ENCODE peak calls at places on chromosomes 16 and 17, in eight cellular contexts. T is HCT116, Q is A549, V is K562, Z is GM12878, R is SK-N-SH, H is GM23338, W is HepG2. F is an unnamed sample. For H3K4me1, the result is how much of the 10 kb centered on the place peaks cover.

GRCh38 chr16:1197237-1197866 is 27.7 kb downstream of the TPSG1 start:
- DNase-seq in W (peak), H (no peak), R (no peak), Z (no peak), V (no peak), T (no peak), Q (no peak), F (no peak)

GRCh38 chr17:67549787-67550186 is 167.9 kb upstream of the NOL11 start:
- DNase-seq in H (no peak), Z (no peak), T (no peak), Q (no peak), V (no peak), R (no peak), W (no peak), F (no peak)

GRCh38 chr17:57747221-57748017 is 2.3 kb upstream of the CCDC182 start:
- DNase-seq in Q (peak), R (peak), T (peak), V (peak), H (peak), Z (no peak), W (peak), F (peak)

GRCh38 chr17:42378597-42379594 is 9.3 kb downstream of the STAT3 start:
- DNase-seq in R (no peak), Z (peak), T (no peak), W (no peak), V (no peak), Q (no peak), H (peak), F (no peak)

GRCh38 chr17:67629963-67630320 is 87.8 kb upstream of the NOL11 start:
- DNase-seq in T (peak), W (peak), H (peak), Z (no peak), R (peak), Q (peak), V (no peak), F (no peak)

GRCh38 chr17:58677204-58677880 is 14.5 kb downstream of the TEX14 start:
- DNase-seq in R (no peak), Z (no peak), V (no peak), W (no peak), H (no peak), T (no peak), Q (peak), F (no peak)

GRCh38 chr16:19542138-19542821 is 13.2 kb upstream of the VPS35L start:
- DNase-seq in V (no peak), T (no peak), R (no peak), Q (no peak), Z (no peak), W (peak), H (no peak), F (no peak)

GRCh38 chr16:81313731-81314602 is 795 bp upstream of the GAN start:
- DNase-seq in Q (no peak), W (peak), H (peak), T (no peak), Z (no peak), R (peak), V (peak), F (no peak)

GRCh38 chr16:86497551-86498021 is 12.7 kb upstream of the FOXF1 start:
- DNase-seq in V (no peak), W (no peak), Q (no peak), T (no peak), H (peak), Z (no peak), R (no peak), F (no peak)

GRCh38 chr17:9313346-9313745 is 262.3 kb downstream of the STX8 start:
- DNase-seq in Z (no peak), H (no peak), R (no peak), V (no peak), W (no peak), Q (no peak), T (no peak), F (no peak)

GRCh38 chr16:24834459-24835335 is 11.1 kb upstream of the SLC5A11 start:
- DNase-seq in H (peak), Q (peak), R (peak), V (peak), Z (no peak), W (peak), T (peak), F (no peak)

GRCh38 chr16:78563905-78564304 is 464.5 kb downstream of the WWOX start:
- DNase-seq in T (no peak), H (no peak), Z (no peak), R (no peak), V (no peak), Q (no peak), W (no peak), F (no peak)

GRCh38 chr17:77096570-77097214 is 44.1 kb upstream of the SEC14L1 start:
- DNase-seq in W (peak), V (no peak), H (peak), R (peak), T (peak), Z (no peak), Q (peak), F (peak)

GRCh38 chr17:80679816-80680215 is 135.2 kb downstream of the RPTOR start:
- DNase-seq in T (no peak), V (no peak), R (no peak), W (no peak), Q (no peak), Z (no peak), H (no peak), F (no peak)

GRCh38 chr16:12063004-12063395 is 86.5 kb downstream of the SNX29 start:
- DNase-seq in Q (no peak), H (no peak), Z (no peak), T (no peak), R (no peak), W (no peak), V (no peak), F (no peak)

GRCh38 chr17:9843152-9844010 is 17.7 kb downstream of the GLP2R start:
- DNase-seq in H (no peak), T (no peak), Q (peak), V (no peak), W (no peak), R (no peak), Z (no peak), F (no peak)

GRCh38 chr16:3058173-3059030 is 7.0 kb upstream of the IL32 start:
- DNase-seq in V (no peak), Z (no peak), H (peak), W (peak), Q (peak), T (peak), R (peak), F (no peak)

GRCh38 chr16:68490829-68491575 is 42.7 kb upstream of the SMPD3 start:
- DNase-seq in T (peak), W (no peak), R (no peak), Q (peak), V (no peak), H (peak), Z (no peak), F (peak)

GRCh38 chr17:38824899-38825761 is at the start of gene CWC25:
- DNase-seq in V (peak), R (peak), H (peak), W (peak), T (peak), Z (peak), Q (peak), F (peak)

GRCh38 chr17:59421722-59422121 is 90.3 kb downstream of the YPEL2 start:
- DNase-seq in W (peak), R (no peak), Z (no peak), T (no peak), Q (no peak), V (no peak), H (no peak), F (no peak)

GRCh38 chr17:79815836-79816371 is 19.0 kb upstream of the CBX8 start:
- DNase-seq in Z (no peak), W (no peak), V (no peak), Q (no peak), R (no peak), T (no peak), H (no peak), F (no peak)

GRCh38 chr17:50976951-50977472 is 110.9 kb upstream of the TOB1 start:
- DNase-seq in W (no peak), H (no peak), Q (no peak), T (no peak), V (no peak), R (no peak), Z (no peak), F (no peak)

GRCh38 chr17:73068322-73069153 is 23.9 kb downstream of the SLC39A11 start:
- DNase-seq in T (no peak), W (peak), Z (no peak), Q (peak), H (no peak), V (no peak), R (peak), F (no peak)

GRCh38 chr17:43446773-43447172 is 37.0 kb upstream of the DHX8 start:
- DNase-seq in Z (no peak), T (no peak), V (no peak), Q (no peak), H (no peak), W (no peak), R (no peak), F (no peak)

GRCh38 chr17:57832711-57833596 is 16.9 kb downstream of the MRPS23 start:
- DNase-seq in V (peak), H (peak), T (peak), R (peak), Q (peak), Z (no peak), W (peak), F (no peak)

GRCh38 chr17:69712801-69713311 is 298.4 kb downstream of the MAP2K6 start:
- DNase-seq in Q (peak), W (no peak), T (no peak), H (no peak), V (no peak), R (no peak), Z (no peak), F (no peak)

GRCh38 chr17:77376795-77377751 is 236.3 kb downstream of the SEC14L1 start:
- DNase-seq in Q (no peak), H (no peak), Z (no peak), V (no peak), W (peak), R (peak), T (no peak), F (no peak)

GRCh38 chr17:2138768-2139167 is 83.9 kb downstream of the HIC1 start:
- DNase-seq in R (peak), Z (peak), W (peak), T (no peak), V (peak), H (no peak), Q (no peak), F (no peak)
- TF ChIP-seq REST in R (no peak), Z (no peak), W (no peak), T (no peak), V (no peak), H (no peak), Q (no peak), F (no peak)

DNA sequence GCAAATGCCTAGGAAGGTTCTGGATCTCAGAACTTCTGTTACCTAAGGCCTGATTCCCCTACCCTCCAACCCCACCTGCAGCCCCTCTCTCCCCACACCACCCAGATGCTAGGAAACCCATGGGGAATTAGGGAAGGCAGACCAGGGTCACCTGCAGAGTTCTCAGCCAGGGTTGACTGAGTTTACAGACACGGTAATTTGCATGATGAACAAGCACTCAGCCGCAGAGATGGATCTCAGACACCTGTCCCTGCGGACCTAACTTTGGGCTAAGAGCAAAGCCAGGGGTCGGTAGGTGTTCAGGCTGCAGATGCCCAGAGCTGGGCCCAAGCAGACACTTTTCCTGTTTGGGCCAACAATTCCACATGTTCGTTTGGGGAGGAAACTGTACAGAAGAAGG is 2.9 kb downstream of the ABI3 start:
- DNase-seq in Q (no peak), T (no peak), W (no peak), Z (no peak), H (no peak), V (no peak), R (peak), F (no peak)
- H3K4me3 ChIP-seq in Q (no peak), T (no peak), W (no peak), Z (peak), H (no peak), V (no peak), R (no peak), F (no peak)

GRCh38 chr17:7237761-7238417 is 1.4 kb downstream of the PHF23 start:
- DNase-seq in H (peak), W (peak), T (no peak), R (peak), Z (no peak), Q (peak), V (peak), F (no peak)

GRCh38 chr17:7234100-7235012 is at the start of gene DVL2:
- DNase-seq in Q (peak), V (peak), W (peak), R (peak), Z (peak), T (peak), H (peak), F (no peak)

GRCh38 chr17:7236808-7237207 is 2.4 kb downstream of the PHF23 start:
- DNase-seq in Z (no peak), W (no peak), V (no peak), T (no peak), R (no peak), Q (no peak), H (no peak), F (no peak)

GRCh38 chr17:7237266-7237760 is 1.9 kb downstream of the PHF23 start:
- DNase-seq in V (no peak), Z (no peak), T (no peak), W (no peak), Q (no peak), R (no peak), H (no peak), F (no peak)

DNA sequence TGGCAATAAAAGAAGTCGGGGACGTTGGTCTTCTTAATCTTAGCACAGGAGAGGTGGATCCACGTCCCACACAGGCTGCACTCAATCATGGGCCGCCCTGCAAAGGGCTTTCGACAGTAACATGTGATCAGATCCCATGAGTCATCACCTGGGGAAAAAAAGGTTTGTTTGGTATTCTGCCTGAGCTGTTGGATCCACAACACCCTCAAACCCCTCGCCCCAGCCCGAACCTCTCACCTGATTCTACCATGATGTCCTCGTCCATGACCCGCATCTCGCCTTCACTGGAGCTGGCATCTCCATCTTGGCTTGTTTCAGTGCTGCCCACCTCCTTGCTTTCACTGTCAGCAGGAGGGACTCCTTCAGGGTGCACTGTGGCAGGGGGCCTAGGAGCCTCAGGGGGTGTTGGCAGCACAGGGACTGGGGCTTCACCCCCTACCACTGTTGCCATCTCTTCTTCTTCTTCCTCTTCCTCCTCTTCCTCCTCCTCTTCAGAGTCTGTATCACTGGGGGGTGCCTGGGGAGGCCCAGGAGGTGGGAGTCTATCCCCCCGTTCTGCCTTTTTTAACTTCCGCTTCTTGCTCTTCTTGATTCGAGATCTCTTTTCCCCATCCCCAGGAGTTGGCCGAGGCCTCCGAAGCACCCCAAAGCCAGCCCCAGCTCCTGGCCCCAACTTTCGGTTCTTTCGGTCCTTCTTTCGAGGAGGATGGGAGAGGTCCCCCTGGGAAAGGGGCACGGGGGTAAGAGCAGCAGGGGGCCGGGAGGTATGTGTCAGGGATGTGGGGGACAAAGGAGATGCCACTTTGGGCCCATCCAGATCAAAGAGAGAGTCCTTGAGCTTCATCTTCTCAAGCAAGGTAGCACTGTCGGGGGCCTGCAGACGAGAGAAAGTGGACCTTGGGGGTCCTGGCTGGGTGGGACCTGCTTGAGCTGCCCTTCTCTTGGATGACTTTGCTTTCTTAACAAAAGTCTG is 1.7 kb upstream of the DVL2 start:
- DNase-seq in Z (no peak), V (peak), Q (no peak), H (no peak), R (no peak), W (no peak), T (no peak), F (no peak)
- H3K4me1 ChIP-seq in Z (under half), V (under half), Q (half or more), H (under half), R (under half), W (half or more), T (half or more), F (under half)

GRCh38 chr17:37278247-37278894 is 97.4 kb upstream of the C17orf78 start:
- DNase-seq in H (no peak), V (no peak), Q (no peak), W (no peak), Z (no peak), R (no peak), T (no peak), F (no peak)

GRCh38 chr17:37276475-37276874 is 99.3 kb upstream of the C17orf78 start:
- DNase-seq in R (no peak), T (no peak), H (no peak), V (no peak), Q (peak), W (no peak), Z (no peak), F (no peak)

GRCh38 chr17:37274432-37274831 is 101.4 kb upstream of the C17orf78 start:
- DNase-seq in H (no peak), R (no peak), T (no peak), W (no peak), V (no peak), Q (no peak), Z (no peak), F (no peak)

DNA sequence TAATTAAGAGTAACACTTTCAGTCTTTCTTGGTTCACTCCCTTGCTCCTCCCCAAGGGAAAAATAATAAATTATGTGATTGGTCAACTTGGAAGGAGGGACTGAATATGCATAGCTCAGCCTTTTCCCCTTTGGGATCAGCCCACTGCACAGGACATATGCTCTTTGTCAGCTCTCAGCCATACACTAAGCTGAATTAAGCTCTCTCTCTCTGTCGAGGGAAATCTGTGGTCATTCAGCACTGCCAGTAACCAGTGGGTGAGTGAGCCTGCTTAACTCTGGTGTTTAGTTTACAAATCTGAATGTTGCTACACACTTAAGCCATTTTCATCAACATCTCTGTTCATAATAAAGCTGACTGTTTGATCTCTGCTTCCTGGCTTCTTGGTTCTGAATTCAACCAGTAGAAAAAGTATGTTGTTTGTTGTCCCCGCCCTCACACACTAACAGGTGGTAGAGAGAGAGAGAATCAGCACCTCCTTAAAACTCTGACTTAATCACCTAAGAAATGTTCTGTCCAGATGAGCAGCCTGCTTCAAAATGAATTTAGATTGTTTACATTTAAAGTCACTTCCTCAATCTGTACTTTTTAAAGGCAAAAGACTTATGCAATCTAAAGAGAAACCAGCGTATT is 102.2 kb upstream of the C17orf78 start:
- DNase-seq in V (peak), W (no peak), H (peak), T (no peak), R (peak), Q (peak), Z (no peak), F (no peak)
- TF ChIP-seq REST in V (no peak), W (no peak), H (no peak), T (no peak), R (no peak), Q (no peak), Z (no peak), F (no peak)

DNA sequence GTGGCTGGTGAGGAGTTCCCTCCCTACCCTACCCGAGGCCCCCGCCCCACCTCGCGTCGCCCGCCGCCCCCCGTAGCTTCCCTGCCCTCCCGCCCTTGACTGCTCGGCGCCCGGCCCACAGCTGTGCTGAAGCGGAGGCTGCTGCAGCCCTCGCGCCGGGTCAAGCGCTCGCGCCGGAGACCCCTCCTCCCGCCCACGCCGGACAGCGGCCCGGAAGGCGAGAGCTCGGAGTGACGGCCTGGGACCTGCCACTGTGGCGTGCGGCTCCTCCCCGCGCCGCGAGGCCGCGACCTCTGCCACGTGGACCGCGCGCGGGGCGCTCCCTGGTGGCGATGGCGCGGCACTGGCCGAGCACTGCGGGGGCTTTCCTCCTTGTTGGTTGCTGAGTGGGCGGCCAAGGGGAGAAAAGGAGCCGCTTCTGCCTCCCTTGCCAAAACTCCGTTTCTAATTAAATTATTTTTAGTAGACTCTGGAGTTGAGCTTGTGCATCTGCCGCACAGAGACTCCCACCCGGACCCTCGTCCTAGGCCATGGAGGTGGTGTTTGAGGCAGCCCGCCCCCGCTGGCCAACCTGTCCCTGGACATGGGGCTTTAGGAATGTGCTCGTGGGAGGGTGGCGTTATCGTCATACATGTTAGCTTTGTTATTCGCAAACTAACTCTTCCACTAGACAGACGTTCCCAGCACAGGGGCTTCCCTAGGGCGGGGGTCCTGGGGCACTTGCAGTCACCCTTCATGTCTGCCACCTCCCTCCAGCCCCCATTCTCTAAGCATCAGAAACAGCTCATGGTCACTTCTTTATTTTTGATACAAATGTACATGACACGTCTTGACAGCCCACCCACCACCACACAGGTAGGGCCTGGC is 4.4 kb downstream of the TP53I13 start:
- DNase-seq in Q (no peak), Z (no peak), H (peak), V (peak), R (peak), W (no peak), T (no peak), F (no peak)
- H3K4me3 ChIP-seq in Q (no peak), Z (no peak), H (peak), V (no peak), R (peak), W (no peak), T (no peak), F (no peak)

GRCh38 chr17:82231312-82231561 is 2.4 kb downstream of the SLC16A3 start:
- DNase-seq in H (no peak), Q (no peak), T (no peak), Z (no peak), W (no peak), R (no peak), V (no peak), F (no peak)

GRCh38 chr17:82232876-82233785 is 4.3 kb downstream of the SLC16A3 start:
- DNase-seq in R (no peak), T (no peak), W (no peak), Z (no peak), Q (no peak), V (no peak), H (no peak), F (no peak)

GRCh38 chr17:82230627-82231311 is 1.9 kb downstream of the SLC16A3 start:
- DNase-seq in H (peak), V (peak), Q (peak), T (no peak), R (peak), W (peak), Z (no peak), F (no peak)

GRCh38 chr17:82232322-82232785 is 3.5 kb downstream of the SLC16A3 start:
- DNase-seq in T (no peak), W (no peak), R (no peak), Q (no peak), Z (no peak), V (no peak), H (no peak), F (no peak)

GRCh38 chr17:82231562-82232321 is 2.9 kb downstream of the SLC16A3 start:
- DNase-seq in Z (no peak), Q (peak), R (no peak), H (peak), V (peak), W (peak), T (no peak), F (no peak)
- H3K4me1 ChIP-seq in Z (under half), Q (half or more), R (under half), H (under half), V (half or more), W (half or more), T (half or more), F (half or more)

F was measured in Panc1.